ENCODE peak calls at places on chromosomes 3 and 15, in eight cellular contexts. E, G, Q, I, C, V, P and S are unnamed samples.

GRCh38 chr3:195171093-195171873 is 99.7 kb downstream of the XXYLT1 start:
- DNase-seq in E (no peak), G (no peak), Q (no peak), I (no peak), C (no peak), V (no peak), P (no peak), S (no peak)

GRCh38 chr3:182978387-182978786 is 2.0 kb downstream of the DCUN1D1 start:
- DNase-seq in E (no peak), G (no peak), Q (no peak), I (no peak), C (no peak), V (no peak), P (no peak), S (no peak)

GRCh38 chr15:86802244-86802643 is 722.6 kb downstream of the AGBL1 start:
- DNase-seq in E (no peak), G (no peak), Q (no peak), I (no peak), C (no peak), V (no peak), P (no peak), S (no peak)

GRCh38 chr3:192917508-192918274 is at the start of gene MB21D2:
- DNase-seq in E (peak), G (peak), Q (peak), I (peak), C (no peak), V (no peak), P (peak), S (peak)

GRCh38 chr3:66153471-66153870 is 67.3 kb upstream of the SLC25A26 start:
- DNase-seq in E (no peak), G (no peak), Q (no peak), I (no peak), C (no peak), V (no peak), P (no peak), S (no peak)

GRCh38 chr3:49406571-49407565 is 4.9 kb downstream of the RHOA start:
- DNase-seq in E (no peak), G (no peak), Q (no peak), I (no peak), C (no peak), V (no peak), P (no peak), S (no peak)

GRCh38 chr15:92907880-92908279 is 7.8 kb downstream of the CHD2 start:
- DNase-seq in E (no peak), G (no peak), Q (no peak), I (peak), C (peak), V (no peak), P (peak), S (peak)

GRCh38 chr15:65408370-65409283 is 14.1 kb downstream of the IGDCC4 start:
- DNase-seq in E (no peak), G (no peak), Q (no peak), I (no peak), C (no peak), V (no peak), P (no peak), S (no peak)

GRCh38 chr15:58755956-58756355 is 6.4 kb upstream of the ADAM10 start:
- DNase-seq in E (no peak), G (no peak), Q (no peak), I (no peak), C (no peak), V (no peak), P (no peak), S (no peak)

GRCh38 chr15:43095708-43096347 is 10.0 kb downstream of the UBR1 start:
- DNase-seq in E (no peak), G (no peak), Q (no peak), I (no peak), C (no peak), V (no peak), P (no peak), S (no peak)

GRCh38 chr3:16975083-16975482 is 90.3 kb downstream of the PLCL2 start:
- DNase-seq in E (no peak), G (no peak), Q (no peak), I (no peak), C (no peak), V (no peak), P (no peak), S (no peak)

GRCh38 chr3:139611540-139611939 is 66.2 kb downstream of the NMNAT3 start:
- DNase-seq in E (no peak), G (no peak), Q (no peak), I (no peak), C (no peak), V (no peak), P (no peak), S (no peak)

GRCh38 chr15:65309882-65310418 is 5.5 kb downstream of the RNU5B-1 start:
- DNase-seq in E (no peak), G (no peak), Q (no peak), I (peak), C (no peak), V (no peak), P (no peak), S (no peak)

GRCh38 chr15:99230867-99231266 is 18.5 kb downstream of the TTC23 start:
- DNase-seq in E (no peak), G (no peak), Q (no peak), I (no peak), C (no peak), V (no peak), P (no peak), S (no peak)

GRCh38 chr3:139764069-139764905 is 86.5 kb upstream of the NMNAT3 start:
- DNase-seq in E (no peak), G (no peak), Q (no peak), I (no peak), C (no peak), V (no peak), P (no peak), S (no peak)

GRCh38 chr3:182739619-182740018 is 53.7 kb upstream of the ATP11B start:
- DNase-seq in E (no peak), G (no peak), Q (no peak), I (no peak), C (peak), V (no peak), P (peak), S (no peak)

GRCh38 chr3:71718069-71718468 is 7.1 kb downstream of the EIF4E3 start:
- DNase-seq in E (no peak), G (no peak), Q (no peak), I (no peak), C (no peak), V (no peak), P (no peak), S (no peak)

GRCh38 chr15:29270976-29271375 is 1.4 kb upstream of the NSMCE3 start:
- DNase-seq in E (no peak), G (no peak), Q (no peak), I (no peak), C (no peak), V (no peak), P (peak), S (no peak)

GRCh38 chr3:197088370-197088769 is 58.8 kb upstream of the MELTF start:
- DNase-seq in E (no peak), G (no peak), Q (no peak), I (no peak), C (no peak), V (no peak), P (no peak), S (no peak)

GRCh38 chr15:101045236-101045646 is 126.1 kb downstream of the LRRK1 start:
- DNase-seq in E (no peak), G (no peak), Q (no peak), I (peak), C (no peak), V (no peak), P (no peak), S (no peak)

GRCh38 chr15:82810863-82811421 is 1.5 kb downstream of the WHAMM start:
- DNase-seq in E (no peak), G (no peak), Q (no peak), I (no peak), C (no peak), V (no peak), P (no peak), S (no peak)

GRCh38 chr3:106198828-106199194 is 330.0 kb upstream of the CBLB start:
- DNase-seq in E (no peak), G (no peak), Q (no peak), I (no peak), C (peak), V (no peak), P (no peak), S (no peak)

GRCh38 chr15:40307421-40308165 is at the start of gene PLCB2:
- DNase-seq in E (no peak), G (no peak), Q (peak), I (peak), C (no peak), V (no peak), P (no peak), S (no peak)

GRCh38 chr3:16063603-16064002 is 110.9 kb upstream of the GALNT15 start:
- DNase-seq in E (no peak), G (peak), Q (no peak), I (no peak), C (no peak), V (no peak), P (no peak), S (peak)

GRCh38 chr3:71585891-71586809 is 2.6 kb upstream of the FOXP1 start:
- DNase-seq in E (no peak), G (no peak), Q (no peak), I (no peak), C (no peak), V (no peak), P (no peak), S (peak)

GRCh38 chr3:13624021-13624420 is 75.1 kb downstream of the FBLN2 start:
- DNase-seq in E (no peak), G (no peak), Q (no peak), I (no peak), C (no peak), V (no peak), P (no peak), S (no peak)

GRCh38 chr15:81312790-81313543 is 11.0 kb downstream of the STARD5 start:
- DNase-seq in E (peak), G (no peak), Q (no peak), I (peak), C (peak), V (no peak), P (peak), S (no peak)

GRCh38 chr3:172096881-172097420 is 57.6 kb downstream of the FNDC3B start:
- DNase-seq in E (no peak), G (no peak), Q (no peak), I (peak), C (peak), V (no peak), P (no peak), S (no peak)

GRCh38 chr15:71443538-71443937 is 328.3 kb downstream of the THSD4 start:
- DNase-seq in E (peak), G (no peak), Q (peak), I (no peak), C (peak), V (no peak), P (peak), S (no peak)

GRCh38 chr3:57066471-57066870 is 6.0 kb downstream of the SPATA12 start:
- DNase-seq in E (no peak), G (no peak), Q (no peak), I (no peak), C (no peak), V (no peak), P (no peak), S (no peak)

GRCh38 chr15:42595641-42596240 is 20.3 kb downstream of the STARD9 start:
- DNase-seq in E (no peak), G (no peak), Q (no peak), I (no peak), C (no peak), V (no peak), P (no peak), S (no peak)

GRCh38 chr3:186102687-186103086 is 6.2 kb downstream of the ETV5 start:
- DNase-seq in E (no peak), G (no peak), Q (no peak), I (no peak), C (no peak), V (no peak), P (no peak), S (no peak)